ENCODE peak calls at places on chromosomes 16 and 17, in seven cellular contexts. V is fibroblast of lung, E is GM12878, C is H9, R is GM23248, H is PC-3, Y is MM.1S. Z is an unnamed sample.
A peak's percentile ranks its signal among the peaks of the same experiment; 100 is the strongest.

GRCh38 chr16:83125999-83126568 is 499.3 kb downstream of the CDH13 start:
- DNase-seq in E (no peak), C (no peak), H (no peak), Y (no peak), V (no peak), R (no peak), Z (no peak)

GRCh38 chr16:82439678-82440293 is 187.0 kb upstream of the CDH13 start:
- DNase-seq in Y (no peak), R (peak; percentile 41), E (no peak), V (no peak), H (peak; percentile 12), C (peak; percentile 39), Z (no peak)

GRCh38 chr17:21029032-21029431 is 13.8 kb downstream of the USP22 start:
- DNase-seq in V (peak; percentile 65), E (no peak), H (peak; percentile 56), R (peak; percentile 97), C (no peak), Y (no peak), Z (peak; percentile 74)

GRCh38 chr17:73643012-73643845 is 1.0 kb downstream of the SDK2 start:
- DNase-seq in R (peak; percentile 26), V (no peak), H (peak; percentile 17), E (no peak), C (peak; percentile 73), Y (no peak), Z (no peak)

GRCh38 chr17:35286120-35286781 is 43.4 kb downstream of the SLFN5 start:
- DNase-seq in Y (peak; percentile 22), V (peak; percentile 21), C (no peak), H (peak; percentile 2), E (peak; percentile 26), R (no peak), Z (no peak)

GRCh38 chr17:36614974-36615373 is 13.6 kb downstream of the MRM1 start:
- DNase-seq in H (no peak), Y (no peak), C (peak; percentile 55), R (no peak), E (no peak), V (no peak), Z (no peak)

GRCh38 chr17:44502598-44503079 is 567 bp downstream of the GPATCH8 start:
- DNase-seq in V (peak; percentile 23), H (peak; percentile 38), E (no peak), R (peak; percentile 48), Y (no peak), C (no peak), Z (peak; percentile 6)

GRCh38 chr16:67277999-67278772 is 1.1 kb upstream of the PLEKHG4 start:
- DNase-seq in R (peak; percentile 93), C (no peak), V (peak; percentile 83), Y (peak; percentile 46), E (no peak), H (peak; percentile 72), Z (peak; percentile 88)

GRCh38 chr17:46910179-46910927 is 12.6 kb upstream of the GOSR2 start:
- DNase-seq in H (no peak), Y (no peak), V (no peak), R (no peak), E (no peak), C (no peak), Z (no peak)

GRCh38 chr17:40069751-40070643 is 7.2 kb downstream of the THRA start:
- DNase-seq in Y (no peak), E (no peak), H (peak; percentile 25), C (peak; percentile 39), R (peak; percentile 74), V (peak; percentile 56), Z (peak; percentile 21)

GRCh38 chr17:8555062-8555461 is 75.5 kb downstream of the MYH10 start:
- DNase-seq in V (no peak), Y (no peak), R (peak; percentile 13), E (no peak), H (peak; percentile 51), C (no peak), Z (no peak)

GRCh38 chr16:35629001-35629400 is 2169.6 kb downstream of the TP53TG3F start:
- DNase-seq in E (no peak), H (no peak), Y (no peak), R (no peak), V (no peak), C (no peak), Z (no peak)

GRCh38 chr17:67139784-67140665 is 95.7 kb downstream of the CACNG1 start:
- DNase-seq in V (no peak), R (peak; percentile 52), E (no peak), H (peak; percentile 79), Y (no peak), C (peak; percentile 54), Z (peak; percentile 57)

GRCh38 chr17:9828296-9829059 is 2.8 kb downstream of the GLP2R start:
- DNase-seq in E (no peak), Y (no peak), C (no peak), H (no peak), V (peak; percentile 27), R (no peak), Z (peak; percentile 61)

GRCh38 chr17:80732268-80732667 is 187.6 kb downstream of the RPTOR start:
- DNase-seq in H (no peak), Y (no peak), E (no peak), C (no peak), V (peak; percentile 62), R (peak; percentile 93), Z (peak; percentile 74)

GRCh38 chr17:31559647-31560501 is 168.4 kb downstream of the RAB11FIP4 start:
- DNase-seq in H (no peak), Y (no peak), R (peak; percentile 59), C (no peak), V (no peak), E (no peak), Z (no peak)

GRCh38 chr17:56203430-56203829 is 50.2 kb downstream of the ANKFN1 start:
- DNase-seq in E (no peak), Y (peak; percentile 34), C (no peak), V (no peak), R (peak; percentile 9), H (peak; percentile 28), Z (no peak)

GRCh38 chr17:43016216-43016615 is 6.0 kb downstream of the VAT1 start:
- DNase-seq in Y (no peak), R (no peak), V (no peak), H (no peak), C (no peak), E (no peak), Z (no peak)

GRCh38 chr16:48541108-48541786 is 68.7 kb downstream of the N4BP1 start:
- DNase-seq in V (no peak), Y (no peak), R (no peak), C (no peak), H (no peak), E (no peak), Z (no peak)

GRCh38 chr16:4495766-4496165 is 19.6 kb downstream of the HMOX2 start:
- DNase-seq in H (peak; percentile 33), C (no peak), Y (no peak), E (no peak), V (no peak), R (no peak), Z (no peak)
- H3K9ac ChIP-seq in H (no peak overlapping the region), C (no peak overlapping the region), Y (no peak overlapping the region), E (no peak overlapping the region), V (no peak overlapping the region), R (no peak overlapping the region), Z (peak overlapping the region; percentile 12)

DNA sequence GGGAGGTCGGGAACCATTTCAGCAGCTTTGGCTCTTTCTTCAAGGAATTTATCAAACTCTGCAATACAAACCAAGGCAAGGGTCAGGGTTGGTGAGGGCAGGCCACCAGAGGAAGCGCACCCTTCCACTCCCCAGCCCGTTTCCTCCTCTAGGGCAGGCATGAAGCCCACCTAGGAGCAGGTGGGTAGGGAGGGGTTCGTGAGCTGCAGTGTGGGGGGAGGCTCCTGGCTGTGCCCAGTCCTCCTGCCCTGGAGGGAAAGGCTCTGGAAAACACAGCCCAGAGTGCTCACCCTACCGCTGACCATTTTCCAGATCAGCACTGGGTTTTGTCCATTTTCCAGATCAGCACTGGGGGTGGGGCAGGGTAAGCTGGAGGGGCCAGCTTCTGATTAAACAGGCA is 10.9 kb upstream of the SREBF1 start:
- DNase-seq in R (no peak), E (no peak), V (no peak), H (no peak), Y (no peak), C (no peak), Z (no peak)
- H3K4me2 ChIP-seq in R (no peak overlapping the region), E (no peak overlapping the region), V (no peak overlapping the region), H (no peak overlapping the region), Y (no peak overlapping the region), C (no peak overlapping the region), Z (no peak overlapping the region)

GRCh38 chr17:38454528-38454927 is 26.3 kb downstream of the ARHGAP23 start:
- DNase-seq in V (peak; percentile 81), C (no peak), H (peak; percentile 79), Y (no peak), E (no peak), R (peak; percentile 90), Z (peak; percentile 67)

GRCh38 chr17:38453951-38454421 is 25.7 kb downstream of the ARHGAP23 start:
- DNase-seq in H (peak; percentile 44), R (peak; percentile 62), C (no peak), E (no peak), V (peak; percentile 78), Y (no peak), Z (peak; percentile 37)

GRCh38 chr17:38456031-38456815 is 28.0 kb downstream of the ARHGAP23 start:
- DNase-seq in C (no peak), E (no peak), Y (no peak), V (no peak), R (no peak), H (no peak), Z (no peak)

GRCh38 chr17:38457577-38458371 is 29.5 kb downstream of the ARHGAP23 start:
- DNase-seq in H (no peak), Y (no peak), E (no peak), R (no peak), V (no peak), C (no peak), Z (no peak)

GRCh38 chr17:38455288-38455915 is 27.1 kb downstream of the ARHGAP23 start:
- DNase-seq in E (no peak), V (no peak), R (no peak), H (no peak), C (peak; percentile 71), Y (no peak), Z (no peak)
- H3K9ac ChIP-seq in E (no peak overlapping the region), V (peak overlapping the region; percentile 13), R (peak overlapping the region; percentile 80), H (no peak overlapping the region), C (peak overlapping the region; percentile 14), Y (no peak overlapping the region), Z (peak overlapping the region; percentile 77)

DNA sequence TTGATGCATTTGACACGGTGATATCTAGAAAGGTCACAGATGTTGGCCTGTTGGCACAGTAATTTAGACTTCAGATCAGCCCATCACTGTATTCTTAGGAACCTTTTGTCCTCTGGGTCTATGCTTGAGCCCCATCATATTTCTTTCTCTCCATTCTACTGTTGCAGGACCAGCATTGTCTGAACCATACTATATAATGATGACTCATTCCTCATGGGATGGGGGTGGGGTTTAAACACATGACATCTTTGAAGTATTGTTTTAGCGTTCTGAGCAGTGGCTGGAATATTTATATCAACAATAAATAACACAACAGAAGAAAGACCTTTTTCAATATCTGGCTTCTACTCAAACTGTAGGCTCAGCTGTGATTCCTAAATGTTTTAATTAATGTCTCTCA is 378.9 kb upstream of the GOT2 start:
- DNase-seq in H (no peak), V (no peak), C (no peak), R (no peak), Y (no peak), E (no peak), Z (no peak)
- H3K4me2 ChIP-seq in H (no peak overlapping the region), V (no peak overlapping the region), C (no peak overlapping the region), R (no peak overlapping the region), Y (no peak overlapping the region), E (no peak overlapping the region), Z (no peak overlapping the region)

GRCh38 chr16:55369151-55369550 is 45.1 kb downstream of the IRX6 start:
- DNase-seq in E (no peak), C (no peak), Y (no peak), R (no peak), V (no peak), H (no peak), Z (no peak)
- H3K9ac ChIP-seq in E (no peak overlapping the region), C (no peak overlapping the region), Y (no peak overlapping the region), R (no peak overlapping the region), V (no peak overlapping the region), H (no peak overlapping the region), Z (no peak overlapping the region)